ENCODE peak calls at places on chromosomes 7 and 10, in nine cellular contexts. G, J, K, O, H, T, R, A and E are unnamed samples.

GRCh38 chr10:43622022-43622421 is 15.8 kb downstream of the ZNF485 start:
- DNase-seq in G (no peak), J (no peak), K (no peak), O (no peak), H (no peak), T (no peak), R (no peak), A (no peak), E (no peak)

GRCh38 chr7:138679793-138680192 is 21.4 kb downstream of the SVOPL start:
- DNase-seq in G (no peak), J (no peak), K (no peak), O (no peak), H (no peak), T (no peak), R (no peak), A (no peak), E (no peak)

GRCh38 chr10:16950686-16951681 is 133.8 kb upstream of the RSU1 start:
- DNase-seq in G (no peak), J (no peak), K (peak), O (no peak), H (no peak), T (peak), R (no peak), A (peak), E (peak)

GRCh38 chr7:155414508-155414907 is 43.4 kb upstream of the EN2 start:
- DNase-seq in G (no peak), J (no peak), K (peak), O (no peak), H (no peak), T (no peak), R (no peak), A (no peak), E (no peak)

GRCh38 chr10:62373995-62374861 is at the start of gene ZNF365:
- DNase-seq in G (peak), J (no peak), K (peak), O (peak), H (no peak), T (peak), R (peak), A (peak), E (no peak)

GRCh38 chr10:70652761-70653657 is 19.3 kb upstream of the ADAMTS14 start:
- DNase-seq in G (peak), J (no peak), K (no peak), O (no peak), H (peak), T (no peak), R (no peak), A (peak), E (no peak)

GRCh38 chr10:110083884-110084283 is 76.1 kb downstream of the ADD3 start:
- DNase-seq in G (no peak), J (no peak), K (peak), O (no peak), H (no peak), T (no peak), R (no peak), A (peak), E (peak)

GRCh38 chr7:123724725-123725381 is 23.9 kb downstream of the WASL start:
- DNase-seq in G (no peak), J (no peak), K (no peak), O (no peak), H (no peak), T (no peak), R (no peak), A (no peak), E (no peak)

GRCh38 chr10:78248651-78249464 is 215.2 kb downstream of the RPS24 start:
- DNase-seq in G (no peak), J (no peak), K (no peak), O (no peak), H (peak), T (no peak), R (no peak), A (peak), E (no peak)

GRCh38 chr10:14093735-14094484 is 236.8 kb downstream of the FRMD4A start:
- DNase-seq in G (no peak), J (no peak), K (peak), O (no peak), H (no peak), T (no peak), R (no peak), A (no peak), E (no peak)

GRCh38 chr10:28254290-28254985 is 48.4 kb downstream of the MPP7 start:
- DNase-seq in G (no peak), J (no peak), K (no peak), O (no peak), H (peak), T (no peak), R (no peak), A (peak), E (no peak)

GRCh38 chr7:84188811-84189405 is 5.7 kb downstream of the SEMA3A start:
- DNase-seq in G (no peak), J (no peak), K (peak), O (no peak), H (no peak), T (no peak), R (no peak), A (no peak), E (peak)

GRCh38 chr7:108335264-108335918 is 120.8 kb downstream of the NRCAM start:
- DNase-seq in G (no peak), J (no peak), K (peak), O (no peak), H (no peak), T (peak), R (no peak), A (no peak), E (peak)

GRCh38 chr10:10045765-10046028 is 972.0 kb upstream of the CELF2 start:
- DNase-seq in G (no peak), J (no peak), K (no peak), O (no peak), H (no peak), T (no peak), R (no peak), A (no peak), E (no peak)

GRCh38 chr7:54961391-54961790 is 57.4 kb upstream of the EGFR start:
- DNase-seq in G (no peak), J (no peak), K (no peak), O (no peak), H (no peak), T (no peak), R (no peak), A (peak), E (no peak)

GRCh38 chr7:101315336-101315735 is 6.3 kb downstream of the IFT22 start:
- DNase-seq in G (no peak), J (peak), K (peak), O (no peak), H (peak), T (peak), R (peak), A (no peak), E (peak)

GRCh38 chr10:46516660-46517416 is 39.6 kb downstream of the GPRIN2 start:
- DNase-seq in G (no peak), J (no peak), K (no peak), O (no peak), H (peak), T (peak), R (no peak), A (peak), E (no peak)

GRCh38 chr7:80622531-80622930 is 15.9 kb upstream of the CD36 start:
- DNase-seq in G (no peak), J (no peak), K (no peak), O (no peak), H (no peak), T (no peak), R (no peak), A (peak), E (peak)

GRCh38 chr7:5384618-5385017 is 39.0 kb downstream of the TNRC18 start:
- DNase-seq in G (no peak), J (no peak), K (no peak), O (no peak), H (no peak), T (no peak), R (no peak), A (no peak), E (no peak)

GRCh38 chr7:80729586-80730320 is 91.3 kb downstream of the CD36 start:
- DNase-seq in G (no peak), J (no peak), K (no peak), O (no peak), H (no peak), T (no peak), R (no peak), A (no peak), E (peak)

GRCh38 chr7:42084263-42084662 is 152.7 kb downstream of the GLI3 start:
- DNase-seq in G (no peak), J (no peak), K (no peak), O (no peak), H (no peak), T (no peak), R (no peak), A (no peak), E (no peak)

GRCh38 chr7:134419085-134419484 is 39.8 kb downstream of the AKR1B1 start:
- DNase-seq in G (no peak), J (no peak), K (no peak), O (no peak), H (no peak), T (no peak), R (no peak), A (no peak), E (no peak)

GRCh38 chr10:48306265-48306869 is at the start of gene MAPK8:
- DNase-seq in G (peak), J (peak), K (peak), O (peak), H (peak), T (peak), R (peak), A (peak), E (peak)

GRCh38 chr10:45444976-45445898 is 71.2 kb downstream of the ALOX5 start:
- DNase-seq in G (no peak), J (no peak), K (no peak), O (no peak), H (no peak), T (no peak), R (no peak), A (no peak), E (no peak)

GRCh38 chr7:140284062-140284461 is 107.3 kb upstream of the KDM7A start:
- DNase-seq in G (no peak), J (no peak), K (no peak), O (no peak), H (no peak), T (no peak), R (no peak), A (no peak), E (no peak)

GRCh38 chr7:117045927-117046710 is 92.8 kb downstream of the ST7 start:
- DNase-seq in G (no peak), J (no peak), K (no peak), O (no peak), H (no peak), T (no peak), R (no peak), A (no peak), E (peak)

GRCh38 chr7:55326079-55326847 is 38.9 kb upstream of the LANCL2 start:
- DNase-seq in G (no peak), J (no peak), K (no peak), O (no peak), H (no peak), T (no peak), R (no peak), A (no peak), E (no peak)

GRCh38 chr10:122128357-122128756 is 139.4 kb downstream of the TACC2 start:
- DNase-seq in G (peak), J (no peak), K (no peak), O (no peak), H (peak), T (no peak), R (no peak), A (no peak), E (no peak)

GRCh38 chr7:89511900-89512299 is 642.4 kb upstream of the STEAP1 start:
- DNase-seq in G (no peak), J (no peak), K (no peak), O (no peak), H (no peak), T (no peak), R (no peak), A (no peak), E (no peak)

GRCh38 chr10:78688945-78689935 is 379.5 kb upstream of the ZMIZ1 start:
- DNase-seq in G (no peak), J (no peak), K (no peak), O (no peak), H (peak), T (no peak), R (no peak), A (no peak), E (no peak)

GRCh38 chr10:76432274-76433012 is 1001.0 kb downstream of the LRMDA start:
- DNase-seq in G (peak), J (no peak), K (no peak), O (no peak), H (no peak), T (no peak), R (no peak), A (peak), E (no peak)

GRCh38 chr7:44378744-44379143 is 53.4 kb upstream of the CAMK2B start:
- DNase-seq in G (no peak), J (no peak), K (peak), O (no peak), H (no peak), T (no peak), R (no peak), A (peak), E (no peak)